ENCODE peak calls at places on chromosomes 1 and 21, in nine cellular contexts. F is CD8-positive, alpha-beta memory T cell; N is lung; C is stomach; S is heart right ventricle; V is esophagus squamous epithelium; W is HAP-1; M is OCI-LY7; I is uterus. X is an unnamed sample.
A peak's percentile ranks its signal among the peaks of the same experiment; 100 is the strongest.

GRCh38 chr1:111190931-111191451 is 9.5 kb downstream of the DENND2D start:
- DNase-seq in F (no peak), N (no peak), C (no peak), S (no peak), V (no peak), W (no peak), M (no peak), I (peak; percentile 24), X (peak; percentile 53)

GRCh38 chr1:110173466-110174117 is 23.3 kb downstream of the SLC6A17 start:
- DNase-seq in F (no peak), N (no peak), C (no peak), S (no peak), V (no peak), W (peak; percentile 60), M (no peak), I (no peak), X (no peak)

GRCh38 chr1:61234582-61234909 is 152.2 kb downstream of the NFIA start:
- DNase-seq in F (no peak), N (no peak), C (no peak), S (no peak), V (no peak), W (no peak), M (no peak), I (no peak), X (no peak)

GRCh38 chr1:35745124-35745730 is 24.6 kb downstream of the CLSPN start:
- DNase-seq in F (no peak), N (no peak), C (no peak), S (no peak), V (no peak), W (no peak), M (no peak), I (no peak), X (no peak)

GRCh38 chr1:117000142-117000541 is 1.4 kb upstream of the CD101 start:
- DNase-seq in F (no peak), N (no peak), C (no peak), S (no peak), V (no peak), W (no peak), M (no peak), I (no peak), X (no peak)

GRCh38 chr1:20702416-20702815 is 15.4 kb downstream of the KIF17 start:
- DNase-seq in F (no peak), N (no peak), C (no peak), S (no peak), V (no peak), W (no peak), M (no peak), I (no peak), X (peak; percentile 38)

GRCh38 chr1:72034827-72035226 is 247.5 kb downstream of the NEGR1 start:
- DNase-seq in F (no peak), N (no peak), C (no peak), S (no peak), V (no peak), W (no peak), M (no peak), I (no peak), X (no peak)

GRCh38 chr1:218802799-218803198 is 370.9 kb upstream of the LYPLAL1 start:
- DNase-seq in F (no peak), N (no peak), C (no peak), S (no peak), V (no peak), W (no peak), M (no peak), I (no peak), X (no peak)

GRCh38 chr1:98221926-98222325 is 301.1 kb upstream of the DPYD start:
- DNase-seq in F (no peak), N (no peak), C (no peak), S (no peak), V (no peak), W (no peak), M (no peak), I (no peak), X (no peak)

GRCh38 chr21:37452222-37452621 is 85.6 kb downstream of the DYRK1A start:
- DNase-seq in F (no peak), N (no peak), C (no peak), S (peak; percentile 24), V (no peak), W (no peak), M (no peak), I (no peak), X (no peak)

GRCh38 chr1:27883536-27884181 is 11.3 kb downstream of the THEMIS2 start:
- DNase-seq in F (no peak), N (no peak), C (no peak), S (no peak), V (no peak), W (no peak), M (peak; percentile 48), I (no peak), X (no peak)

GRCh38 chr1:52022133-52022532 is 11.5 kb downstream of the KTI12 start:
- DNase-seq in F (no peak), N (no peak), C (no peak), S (no peak), V (no peak), W (no peak), M (no peak), I (no peak), X (no peak)

GRCh38 chr1:219999821-220000220 is 46.5 kb downstream of the EPRS1 start:
- DNase-seq in F (no peak), N (no peak), C (no peak), S (no peak), V (no peak), W (no peak), M (no peak), I (no peak), X (no peak)
- H3K4me3 ChIP-seq in F (no peak overlapping the region), N (no peak overlapping the region), C (no peak overlapping the region), S (no peak overlapping the region), V (no peak overlapping the region), W (no peak overlapping the region), M (no peak overlapping the region), I (no peak overlapping the region), X (no peak overlapping the region)

GRCh38 chr21:42039911-42040351 is 29.8 kb upstream of the ZBTB21 start:
- DNase-seq in F (no peak), N (no peak), C (no peak), S (peak; percentile 39), V (no peak), W (no peak), M (no peak), I (peak; percentile 53), X (no peak)

GRCh38 chr21:42038393-42038792 is 28.2 kb upstream of the ZBTB21 start:
- DNase-seq in F (no peak), N (no peak), C (no peak), S (no peak), V (no peak), W (no peak), M (no peak), I (no peak), X (no peak)

GRCh38 chr21:42040411-42041180 is 30.4 kb upstream of the ZBTB21 start:
- DNase-seq in F (no peak), N (no peak), C (no peak), S (no peak), V (no peak), W (no peak), M (no peak), I (peak; percentile 37), X (no peak)

GRCh38 chr21:42038826-42039425 is 28.8 kb upstream of the ZBTB21 start:
- DNase-seq in F (no peak), N (no peak), C (no peak), S (no peak), V (no peak), W (no peak), M (no peak), I (no peak), X (no peak)

GRCh38 chr21:42039470-42039901 is 29.3 kb upstream of the ZBTB21 start:
- DNase-seq in F (no peak), N (peak; percentile 42), C (no peak), S (no peak), V (no peak), W (no peak), M (no peak), I (peak; percentile 40), X (no peak)
- H3K9me3 ChIP-seq in F (no peaks in the 10 kb centered on the region), N (no peaks in the 10 kb centered on the region), C (no peaks in the 10 kb centered on the region), S (no peaks in the 10 kb centered on the region), V (no peaks in the 10 kb centered on the region), W (no peaks in the 10 kb centered on the region), M (no peaks in the 10 kb centered on the region), I (no peaks in the 10 kb centered on the region), X (no peaks in the 10 kb centered on the region)

GRCh38 chr1:156285437-156285836 is 1.3 kb downstream of the TMEM79 start:
- DNase-seq in F (no peak), N (no peak), C (no peak), S (no peak), V (no peak), W (no peak), M (no peak), I (no peak), X (no peak)
- H3K4me3 ChIP-seq in F (no peak overlapping the region), N (no peak overlapping the region), C (no peak overlapping the region), S (no peak overlapping the region), V (peak overlapping the region; percentile 96), W (no peak overlapping the region), M (no peak overlapping the region), I (no peak overlapping the region), X (no peak overlapping the region)

DNA sequence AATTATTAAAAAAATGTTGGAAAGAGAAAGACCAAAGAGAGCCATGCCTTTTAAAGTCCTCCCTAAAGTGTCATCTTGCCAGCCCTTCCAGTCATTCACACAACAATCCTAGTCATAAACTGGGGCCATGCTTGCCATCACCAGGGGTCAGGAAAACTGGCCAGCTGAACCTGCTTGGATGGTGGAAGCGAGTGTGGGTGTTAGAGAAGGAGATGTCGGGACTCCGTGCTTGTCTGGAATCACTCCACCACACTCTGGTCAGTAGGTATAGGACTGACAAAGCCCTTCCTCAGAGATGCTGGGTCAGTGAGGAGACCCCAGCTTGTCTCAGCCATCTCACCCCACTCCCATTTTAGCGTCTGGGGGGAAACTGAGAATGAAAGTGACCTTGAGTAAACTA is 3.3 kb upstream of the HAPLN2 start:
- DNase-seq in F (no peak), N (no peak), C (no peak), S (no peak), V (no peak), W (no peak), M (no peak), I (peak; percentile 31), X (no peak)
- H3K9me3 ChIP-seq in F (no peaks in the 10 kb centered on the region), N (no peaks in the 10 kb centered on the region), C (no peaks in the 10 kb centered on the region), S (no peaks in the 10 kb centered on the region), V (no peaks in the 10 kb centered on the region), W (no peaks in the 10 kb centered on the region), M (no peaks in the 10 kb centered on the region), I (no peaks in the 10 kb centered on the region), X (no peaks in the 10 kb centered on the region)

X was measured in Caco-2.